ENCODE peak calls at places on chromosome 13, in eight cellular contexts. P is stimulated activated CD4-positive, alpha-beta T cell treated with anti-CD3 and anti-CD28 coated beads, Interleukin-1b, Interleukin-23, amount 100 ng/mL, for 1 hour; Z is A549; T is uterus; L is cardiac fibroblast; K is immature natural killer cell; D is RPMI7951; J is NCI-H187. R is an unnamed sample.

GRCh38 chr13:59300347-59301165 is 863.2 kb downstream of the DIAPH3 start:
- DNase-seq in P (no peak), Z (no peak), T (no peak), L (no peak), K (no peak), D (no peak), J (no peak), R (no peak)

GRCh38 chr13:75202981-75203380 is 279.0 kb downstream of the TBC1D4 start:
- DNase-seq in P (no peak), Z (no peak), T (no peak), L (peak; percentile 61), K (no peak), D (no peak), J (no peak), R (no peak)

GRCh38 chr13:60351326-60351725 is 45.7 kb upstream of the TDRD3 start:
- DNase-seq in P (no peak), Z (no peak), T (no peak), L (peak; percentile 64), K (no peak), D (peak; percentile 83), J (no peak), R (no peak)

GRCh38 chr13:101289764-101290163 is 126.5 kb downstream of the NALCN start:
- DNase-seq in P (no peak), Z (no peak), T (no peak), L (peak; percentile 64), K (no peak), D (peak; percentile 66), J (peak; percentile 95), R (no peak)

GRCh38 chr13:59782696-59783095 is 381.0 kb downstream of the DIAPH3 start:
- DNase-seq in P (no peak), Z (no peak), T (no peak), L (no peak), K (no peak), D (no peak), J (no peak), R (no peak)

GRCh38 chr13:19633340-19634128 is at the start of gene MPHOSPH8:
- DNase-seq in P (peak; percentile 87), Z (peak; percentile 80), T (peak; percentile 95), L (peak; percentile 98), K (peak; percentile 94), D (peak; percentile 95), J (peak; percentile 77), R (peak; percentile 84)

GRCh38 chr13:47893527-47893926 is 107.5 kb downstream of the SUCLA2 start:
- DNase-seq in P (no peak), Z (no peak), T (no peak), L (no peak), K (no peak), D (no peak), J (no peak), R (no peak)

GRCh38 chr13:39766464-39767167 is 111.2 kb downstream of the COG6 start:
- DNase-seq in P (no peak), Z (no peak), T (peak; percentile 30), L (no peak), K (no peak), D (no peak), J (no peak), R (no peak)

GRCh38 chr13:110001622-110002275 is 215.4 kb upstream of the IRS2 start:
- DNase-seq in P (no peak), Z (no peak), T (no peak), L (peak; percentile 86), K (no peak), D (peak; percentile 50), J (no peak), R (no peak)

GRCh38 chr13:34993470-34993869 is 51.4 kb downstream of the NBEA start:
- DNase-seq in P (no peak), Z (no peak), T (no peak), L (peak; percentile 1), K (no peak), D (peak; percentile 5), J (no peak), R (no peak)

GRCh38 chr13:99979453-99980200 is 2.0 kb upstream of the ZIC2 start:
- DNase-seq in P (no peak), Z (no peak), T (no peak), L (no peak), K (no peak), D (no peak), J (no peak), R (no peak)

GRCh38 chr13:108968566-108968965 is 339.2 kb downstream of the MYO16 start:
- DNase-seq in P (no peak), Z (no peak), T (no peak), L (no peak), K (no peak), D (no peak), J (no peak), R (no peak)

GRCh38 chr13:91216928-91217700 is 130.4 kb upstream of the MIR17HG start:
- DNase-seq in P (no peak), Z (no peak), T (no peak), L (no peak), K (no peak), D (no peak), J (no peak), R (no peak)

GRCh38 chr13:59364508-59365187 is 799.1 kb downstream of the DIAPH3 start:
- DNase-seq in P (no peak), Z (peak; percentile 1), T (no peak), L (no peak), K (no peak), D (no peak), J (no peak), R (no peak)

GRCh38 chr13:107665926-107666458 is 549.3 kb downstream of the LIG4 start:
- DNase-seq in P (no peak), Z (no peak), T (no peak), L (peak; percentile 3), K (no peak), D (no peak), J (no peak), R (no peak)

GRCh38 chr13:49258097-49258796 is 10.5 kb downstream of the CDADC1 start:
- DNase-seq in P (no peak), Z (no peak), T (no peak), L (no peak), K (peak; percentile 37), D (no peak), J (no peak), R (no peak)

GRCh38 chr13:44903596-44903995 is 85.7 kb downstream of the NUFIP1 start:
- DNase-seq in P (no peak), Z (no peak), T (peak; percentile 86), L (peak; percentile 90), K (no peak), D (no peak), J (no peak), R (no peak)

GRCh38 chr13:98576215-98576945 is 527 bp downstream of the STK24 start:
- DNase-seq in P (no peak), Z (no peak), T (peak; percentile 50), L (peak; percentile 34), K (peak; percentile 44), D (peak; percentile 24), J (no peak), R (no peak)

GRCh38 chr13:31540316-31540715 is 199.0 kb upstream of the RXFP2 start:
- DNase-seq in P (no peak), Z (no peak), T (no peak), L (peak; percentile 25), K (no peak), D (no peak), J (no peak), R (no peak)

GRCh38 chr13:45782327-45783045 is 69.1 kb downstream of the SIAH3 start:
- DNase-seq in P (no peak), Z (no peak), T (no peak), L (no peak), K (no peak), D (no peak), J (no peak), R (no peak)

GRCh38 chr13:95254341-95254740 is 46.9 kb downstream of the ABCC4 start:
- DNase-seq in P (no peak), Z (no peak), T (no peak), L (peak; percentile 51), K (no peak), D (peak; percentile 43), J (no peak), R (no peak)

GRCh38 chr13:44732503-44733098 is 156.5 kb upstream of the TSC22D1 start:
- DNase-seq in P (no peak), Z (no peak), T (no peak), L (peak; percentile 40), K (no peak), D (no peak), J (no peak), R (no peak)

GRCh38 chr13:46668302-46668720 is 115.3 kb downstream of the LRCH1 start:
- DNase-seq in P (no peak), Z (no peak), T (peak; percentile 74), L (peak; percentile 93), K (peak; percentile 21), D (peak; percentile 89), J (no peak), R (peak; percentile 76)

GRCh38 chr13:39815345-39816111 is 160.1 kb downstream of the COG6 start:
- DNase-seq in P (no peak), Z (no peak), T (no peak), L (peak; percentile 44), K (no peak), D (no peak), J (no peak), R (peak; percentile 26)

GRCh38 chr13:112690242-112690943 is 555 bp downstream of the ATP11A start:
- DNase-seq in P (no peak), Z (peak; percentile 33), T (peak; percentile 42), L (peak; percentile 31), K (no peak), D (peak; percentile 23), J (peak; percentile 45), R (no peak)

GRCh38 chr13:50915562-50915961 is 6.0 kb downstream of the RNASEH2B start:
- DNase-seq in P (no peak), Z (no peak), T (no peak), L (no peak), K (no peak), D (no peak), J (no peak), R (no peak)

GRCh38 chr13:79459906-79460305 is 21.0 kb upstream of the NDFIP2 start:
- DNase-seq in P (no peak), Z (no peak), T (no peak), L (no peak), K (no peak), D (no peak), J (no peak), R (no peak)

GRCh38 chr13:86864376-86864775 is 806.8 kb upstream of the SLITRK5 start:
- DNase-seq in P (no peak), Z (no peak), T (no peak), L (no peak), K (no peak), D (no peak), J (no peak), R (no peak)

R was measured in pulmonary artery endothelial cell.